ENCODE peak calls at places on chromosome 13, in nine cellular contexts. N is A673; A is tibial nerve; Z is upper lobe of left lung; K is CD8-positive, alpha-beta T cell; W is PC-3; S is heart right ventricle; J is SK-N-SH; L is psoas muscle. O is an unnamed sample.

GRCh38 chr13:65095697-65096096 is 2134.4 kb downstream of the PCDH9 start:
- DNase-seq in N (no peak), A (no peak), Z (no peak), K (no peak), W (no peak), S (no peak), J (peak; percentile 69), L (no peak), O (no peak)

GRCh38 chr13:94534171-94534570 is 54.7 kb upstream of the DCT start:
- DNase-seq in N (no peak), A (no peak), Z (no peak), K (no peak), W (no peak), S (no peak), J (no peak), L (no peak), O (no peak)

GRCh38 chr13:28954810-28955209 is 134.7 kb downstream of the MTUS2 start:
- DNase-seq in N (no peak), A (no peak), Z (no peak), K (no peak), W (no peak), S (no peak), J (no peak), L (no peak), O (no peak)

GRCh38 chr13:58528351-58528750 is 896.8 kb downstream of the PCDH17 start:
- DNase-seq in N (no peak), A (no peak), Z (no peak), K (no peak), W (no peak), S (no peak), J (no peak), L (no peak), O (no peak)

GRCh38 chr13:95451656-95452055 is 100.9 kb upstream of the CLDN10 start:
- DNase-seq in N (no peak), A (no peak), Z (no peak), K (no peak), W (no peak), S (no peak), J (no peak), L (no peak), O (no peak)

GRCh38 chr13:71089105-71089504 is 777.9 kb downstream of the DACH1 start:
- DNase-seq in N (no peak), A (no peak), Z (no peak), K (no peak), W (no peak), S (no peak), J (no peak), L (peak; percentile 8), O (no peak)

GRCh38 chr13:101450749-101451130 is 1.7 kb upstream of the ITGBL1 start:
- DNase-seq in N (no peak), A (no peak), Z (no peak), K (no peak), W (peak; percentile 61), S (no peak), J (no peak), L (no peak), O (no peak)

GRCh38 chr13:21501709-21502108 is 42.6 kb upstream of the ZDHHC20 start:
- DNase-seq in N (peak; percentile 34), A (no peak), Z (no peak), K (no peak), W (no peak), S (no peak), J (no peak), L (no peak), O (no peak)

GRCh38 chr13:86986448-86986847 is 684.7 kb upstream of the SLITRK5 start:
- DNase-seq in N (no peak), A (no peak), Z (no peak), K (no peak), W (no peak), S (no peak), J (no peak), L (no peak), O (no peak)

GRCh38 chr13:32261567-32261966 is 53.6 kb downstream of the ZAR1L start:
- DNase-seq in N (peak; percentile 79), A (peak; percentile 55), Z (peak; percentile 74), K (no peak), W (peak; percentile 57), S (peak; percentile 58), J (peak; percentile 25), L (peak; percentile 58), O (peak; percentile 68)

GRCh38 chr13:76622336-76623045 is 263.7 kb downstream of the KCTD12 start:
- DNase-seq in N (no peak), A (peak; percentile 59), Z (no peak), K (no peak), W (no peak), S (no peak), J (peak; percentile 57), L (no peak), O (no peak)

GRCh38 chr13:99218545-99218944 is 17.9 kb downstream of the UBAC2 start:
- DNase-seq in N (no peak), A (no peak), Z (peak; percentile 44), K (no peak), W (no peak), S (peak; percentile 75), J (no peak), L (peak; percentile 46), O (no peak)

GRCh38 chr13:98214008-98214643 is 37.1 kb upstream of the RNF113B start:
- DNase-seq in N (peak; percentile 85), A (no peak), Z (no peak), K (no peak), W (peak; percentile 62), S (peak; percentile 23), J (no peak), L (no peak), O (no peak)

GRCh38 chr13:78610381-78610883 is 7.1 kb upstream of the POU4F1 start:
- DNase-seq in N (peak; percentile 85), A (no peak), Z (no peak), K (no peak), W (peak; percentile 20), S (no peak), J (no peak), L (no peak), O (no peak)

GRCh38 chr13:110300090-110300815 is 6.7 kb downstream of the COL4A1 start:
- DNase-seq in N (no peak), A (no peak), Z (no peak), K (no peak), W (no peak), S (no peak), J (no peak), L (no peak), O (no peak)

GRCh38 chr13:77786888-77787287 is 89.4 kb downstream of the SLAIN1 start:
- DNase-seq in N (no peak), A (no peak), Z (no peak), K (no peak), W (no peak), S (no peak), J (no peak), L (no peak), O (no peak)

GRCh38 chr13:43546260-43546659 is 240.5 kb downstream of the ENOX1 start:
- DNase-seq in N (no peak), A (no peak), Z (no peak), K (no peak), W (no peak), S (peak; percentile 65), J (peak; percentile 58), L (no peak), O (no peak)
- H3K27ac ChIP-seq in N (no peak overlapping the region), A (no peak overlapping the region), Z (no peak overlapping the region), K (no peak overlapping the region), W (no peak overlapping the region), S (no peak overlapping the region), J (no peak overlapping the region), L (no peak overlapping the region), O (no peak overlapping the region)

GRCh38 chr13:51229141-51229540 is 6.9 kb downstream of the FAM124A start:
- DNase-seq in N (no peak), A (no peak), Z (no peak), K (no peak), W (no peak), S (no peak), J (no peak), L (no peak), O (no peak)
- H3K27ac ChIP-seq in N (no peak overlapping the region), A (no peak overlapping the region), Z (no peak overlapping the region), K (no peak overlapping the region), W (no peak overlapping the region), S (no peak overlapping the region), J (no peak overlapping the region), L (no peak overlapping the region), O (no peak overlapping the region)

DNA sequence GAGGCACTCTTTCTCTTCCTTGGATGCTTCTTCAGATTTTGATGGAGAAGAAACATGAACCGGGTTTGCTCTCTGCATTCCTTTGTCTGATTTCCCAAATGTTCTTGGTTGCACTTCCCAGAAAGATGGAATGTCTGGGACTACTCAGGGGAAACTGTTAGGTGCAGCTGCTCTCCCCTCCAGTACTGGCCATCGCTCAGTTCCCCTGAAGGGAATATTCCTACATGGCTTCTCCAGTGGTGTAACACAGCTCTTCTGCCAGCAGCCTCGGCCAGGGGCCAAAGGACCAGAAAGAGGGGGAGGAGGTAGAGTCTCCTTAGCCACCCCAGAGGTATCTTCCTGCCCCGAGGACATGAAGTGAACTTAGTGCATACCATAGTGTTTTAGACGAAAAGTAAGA is 33.5 kb upstream of the SPRY2 start:
- DNase-seq in N (no peak), A (peak; percentile 62), Z (no peak), K (no peak), W (no peak), S (peak; percentile 71), J (no peak), L (peak; percentile 82), O (no peak)
- H3K27ac ChIP-seq in N (no peak overlapping the region), A (peak overlapping the region; percentile 26), Z (no peak overlapping the region), K (no peak overlapping the region), W (no peak overlapping the region), S (peak overlapping the region; percentile 56), J (no peak overlapping the region), L (no peak overlapping the region), O (no peak overlapping the region)

DNA sequence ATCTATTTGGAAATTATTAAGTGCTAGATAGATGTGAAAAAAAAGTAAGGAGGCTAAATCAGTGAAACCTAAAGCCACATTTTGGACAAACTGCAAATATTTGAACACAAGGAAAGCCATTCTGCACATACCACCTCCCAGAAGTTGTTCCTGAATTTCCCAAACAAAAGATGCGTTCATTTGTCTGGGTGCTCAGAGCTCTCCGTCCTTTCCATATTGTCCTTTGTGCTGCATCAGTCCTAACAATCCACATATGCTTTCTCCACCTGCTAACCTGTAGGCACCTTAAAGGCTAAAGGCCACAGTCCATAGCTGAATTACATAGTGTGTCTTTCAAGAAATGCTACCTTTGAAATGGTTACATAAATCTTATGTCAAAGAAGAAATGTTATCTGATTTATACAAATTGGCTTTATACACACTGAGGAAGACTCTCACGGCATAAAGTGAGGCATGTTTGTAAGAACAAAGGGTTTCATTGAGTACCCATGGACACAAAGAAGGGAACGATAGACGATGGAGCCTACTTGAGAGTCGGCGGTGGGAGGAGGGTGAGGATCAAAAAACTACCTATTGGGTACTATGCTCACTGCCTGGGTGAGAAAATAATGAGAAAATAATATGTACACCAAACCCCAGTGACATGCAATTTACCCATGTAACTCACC is 182.0 kb downstream of the RGCC start:
- DNase-seq in N (no peak), A (no peak), Z (no peak), K (no peak), W (no peak), S (no peak), J (no peak), L (no peak), O (no peak)
- H3K27ac ChIP-seq in N (no peak overlapping the region), A (peak overlapping the region; percentile 50), Z (peak overlapping the region; percentile 17), K (no peak overlapping the region), W (no peak overlapping the region), S (peak overlapping the region; percentile 68), J (no peak overlapping the region), L (peak overlapping the region; percentile 46), O (no peak overlapping the region)

GRCh38 chr13:33278923-33279322 is 6.6 kb downstream of the STARD13 start:
- DNase-seq in N (no peak), A (no peak), Z (no peak), K (no peak), W (no peak), S (no peak), J (no peak), L (no peak), O (no peak)
- H3K27ac ChIP-seq in N (peak overlapping the region; percentile 77), A (peak overlapping the region; percentile 97), Z (no peak overlapping the region), K (no peak overlapping the region), W (peak overlapping the region; percentile 92), S (peak overlapping the region; percentile 17), J (peak overlapping the region; percentile 93), L (peak overlapping the region; percentile 80), O (no peak overlapping the region)

O was measured in caudate nucleus.